ENCODE peak calls at places on chromosomes 5 and 9, in five cellular contexts. W is GM06990, Y is mesothelial cell of epicardium, L is hepatocyte, U is H9. G is an unnamed sample.

GRCh38 chr9:121731090-121731489 is 79.7 kb downstream of the DAB2IP start:
- DNase-seq in W (no peak), Y (no peak), L (no peak), U (no peak), G (no peak)

GRCh38 chr5:60262576-60263295 is 369.2 kb upstream of the PDE4D start:
- DNase-seq in W (no peak), Y (no peak), L (no peak), U (no peak), G (no peak)

GRCh38 chr9:37364751-37365360 is 57.6 kb upstream of the GRHPR start:
- DNase-seq in W (no peak), Y (no peak), L (no peak), U (peak; percentile 55), G (no peak)

GRCh38 chr5:181187500-181188213 is 17.3 kb downstream of the TRIM7 start:
- DNase-seq in W (peak; percentile 83), Y (peak; percentile 61), L (peak; percentile 89), U (peak; percentile 87), G (peak; percentile 83)

GRCh38 chr5:16736158-16736994 is 119.6 kb upstream of the RETREG1 start:
- DNase-seq in W (no peak), Y (no peak), L (peak; percentile 72), U (peak; percentile 66), G (peak; percentile 75)

GRCh38 chr5:74587300-74587699 is 53.2 kb downstream of the ENC1 start:
- DNase-seq in W (no peak), Y (no peak), L (no peak), U (no peak), G (no peak)

GRCh38 chr5:16593630-16594029 is 23.2 kb downstream of the RETREG1 start:
- DNase-seq in W (no peak), Y (no peak), L (no peak), U (no peak), G (no peak)

GRCh38 chr5:138637256-138637655 is 62.1 kb upstream of the HSPA9 start:
- DNase-seq in W (no peak), Y (no peak), L (no peak), U (no peak), G (no peak)

GRCh38 chr9:7103382-7104170 is 345.8 kb downstream of the KDM4C start:
- DNase-seq in W (no peak), Y (no peak), L (no peak), U (no peak), G (peak; percentile 44)

GRCh38 chr9:35666045-35666444 is 1.1 kb upstream of the ARHGEF39 start:
- DNase-seq in W (no peak), Y (no peak), L (no peak), U (no peak), G (no peak)

GRCh38 chr5:68375540-68375939 is 160.0 kb downstream of the PIK3R1 start:
- DNase-seq in W (no peak), Y (no peak), L (no peak), U (no peak), G (no peak)

GRCh38 chr9:35827486-35827885 is 1.0 kb downstream of the FAM221B start:
- DNase-seq in W (no peak), Y (no peak), L (no peak), U (no peak), G (peak; percentile 40)

GRCh38 chr9:126563556-126563955 is 50.2 kb upstream of the LMX1B start:
- DNase-seq in W (no peak), Y (no peak), L (no peak), U (no peak), G (no peak)

GRCh38 chr9:111037744-111038335 is 430 bp downstream of the LPAR1 start:
- DNase-seq in W (peak; percentile 83), Y (peak; percentile 47), L (peak; percentile 88), U (peak; percentile 62), G (peak; percentile 35)

GRCh38 chr5:172782169-172783039 is 11.4 kb upstream of the DUSP1 start:
- DNase-seq in W (no peak), Y (no peak), L (no peak), U (no peak), G (peak; percentile 58)

GRCh38 chr5:8829322-8830029 is 716.4 kb downstream of the SEMA5A start:
- DNase-seq in W (no peak), Y (no peak), L (peak; percentile 79), U (no peak), G (peak; percentile 98)

GRCh38 chr5:3282841-3283240 is 312.8 kb upstream of the IRX1 start:
- DNase-seq in W (no peak), Y (no peak), L (no peak), U (no peak), G (no peak)

GRCh38 chr5:139862803-139863202 is 67.2 kb downstream of the PSD2 start:
- DNase-seq in W (no peak), Y (no peak), L (no peak), U (no peak), G (no peak)
- TF ChIP-seq CTCF in W (peak; percentile 27), Y (no peak), L (no peak), U (peak; percentile 50), G (no peak)

DNA sequence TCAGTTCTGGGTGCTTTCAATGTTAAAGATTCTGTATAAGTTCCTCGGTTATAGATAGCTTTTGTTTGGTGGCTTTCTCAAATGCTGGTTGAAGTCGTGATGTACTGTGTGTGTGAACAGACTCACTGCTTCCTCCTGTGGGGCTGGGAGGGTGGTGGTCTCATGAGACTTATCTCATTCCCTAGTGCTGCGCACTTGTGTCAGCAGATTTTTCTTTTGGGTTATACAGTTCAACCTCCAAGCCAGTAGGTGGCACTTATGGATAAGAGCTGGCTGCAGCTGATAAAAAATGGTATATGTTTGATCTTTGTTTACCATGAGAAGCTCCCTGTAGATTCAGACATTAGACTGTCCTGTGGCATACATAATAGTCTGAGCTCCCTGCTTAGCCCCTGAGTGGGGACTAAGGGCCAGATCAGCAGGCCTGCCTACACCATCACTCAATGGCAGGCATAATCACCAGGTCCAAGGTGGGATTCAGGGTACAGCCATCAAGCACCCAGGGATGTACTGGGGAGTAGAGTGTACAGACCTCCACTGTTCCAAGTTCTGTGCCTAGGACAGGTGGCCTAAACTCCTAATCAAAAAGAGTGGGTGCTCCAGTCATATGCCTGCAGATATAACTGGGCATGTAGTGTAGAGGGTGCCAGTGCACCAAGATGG is 174.2 kb downstream of the OXCT1 start:
- DNase-seq in W (no peak), Y (no peak), L (peak; percentile 8), U (peak; percentile 40), G (no peak)
- TF ChIP-seq CTCF in W (peak; percentile 58), Y (peak; percentile 37), L (peak; percentile 32), U (peak; percentile 51), G (peak; percentile 39)

GRCh38 chr5:82174919-82175219 is 103.3 kb downstream of the RPS23 start:
- DNase-seq in W (no peak), Y (no peak), L (no peak), U (no peak), G (no peak)
- TF ChIP-seq CTCF in W (no peak), Y (peak; percentile 10), L (no peak), U (peak; percentile 12), G (no peak)

DNA sequence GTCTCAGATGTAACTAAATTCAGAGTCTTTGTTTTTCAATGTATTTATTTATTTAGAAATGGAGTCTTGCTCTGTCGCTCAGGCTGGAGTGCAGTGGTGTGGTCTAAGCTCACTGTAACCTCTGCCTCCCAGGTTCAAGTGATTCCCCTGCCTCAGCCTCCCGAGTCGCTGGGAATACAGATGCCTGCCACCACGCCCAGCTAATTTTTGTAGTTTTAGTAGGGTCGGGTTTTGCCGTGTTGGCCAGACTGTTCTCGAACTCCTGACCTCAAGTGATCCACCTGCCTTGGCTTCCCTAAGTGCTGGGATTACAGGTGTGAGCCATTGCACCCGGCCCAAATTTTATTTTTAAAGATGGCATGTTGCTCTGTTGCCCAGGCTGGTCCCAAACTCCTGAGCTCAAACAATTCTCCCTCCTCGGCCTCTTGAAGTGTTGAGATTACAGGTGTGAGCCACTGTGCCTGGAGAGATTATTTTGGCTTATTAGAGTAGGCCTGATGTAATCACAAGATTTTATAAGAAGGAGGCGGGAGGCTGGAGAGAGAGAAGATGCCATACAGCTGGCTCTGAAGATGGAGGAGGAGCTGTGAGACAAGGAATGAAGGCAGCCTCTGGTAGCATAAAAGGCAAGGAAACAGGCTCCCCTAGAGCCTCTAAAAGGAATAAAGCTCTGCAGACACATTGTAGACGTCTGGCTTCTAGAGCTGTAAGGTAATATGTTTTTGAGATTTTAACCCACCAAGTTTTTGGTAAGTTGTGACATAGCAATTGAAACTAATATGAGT is 12.9 kb upstream of the KLF9 start:
- DNase-seq in W (no peak), Y (no peak), L (peak; percentile 46), U (no peak), G (no peak)
- TF ChIP-seq CTCF in W (no peak), Y (no peak), L (no peak), U (no peak), G (peak; percentile 6)

DNA sequence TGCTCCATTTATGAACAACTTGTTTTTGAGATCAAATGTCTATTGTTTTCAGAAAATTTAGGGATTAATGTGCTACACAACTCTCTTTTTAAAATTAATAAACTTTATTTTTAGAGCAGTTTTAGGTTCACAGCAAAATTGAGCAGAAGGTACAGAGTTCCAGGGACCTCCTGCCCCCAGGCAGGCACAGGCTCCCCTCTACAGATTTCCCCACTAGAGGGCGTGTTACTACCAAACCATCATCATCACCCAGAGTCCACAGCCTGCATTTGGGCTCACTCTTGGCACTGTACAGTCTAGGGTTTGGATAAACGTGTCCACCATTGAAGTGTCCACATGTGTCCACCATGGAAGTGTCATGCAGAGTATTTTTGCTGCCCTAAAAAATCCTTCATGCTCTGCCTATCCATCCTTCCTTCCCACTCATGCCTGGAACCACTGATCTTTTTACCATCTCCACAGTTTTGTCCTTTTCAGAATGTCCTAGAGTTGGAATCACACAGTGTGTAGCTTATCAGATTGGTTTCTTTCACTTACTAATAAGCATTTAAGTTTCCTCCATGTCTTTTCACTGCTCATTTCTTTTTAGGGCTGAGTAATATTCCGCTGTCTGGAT is 61.7 kb downstream of the MRPL36 start:
- DNase-seq in W (no peak), Y (no peak), L (no peak), U (peak; percentile 39), G (peak; percentile 5)
- TF ChIP-seq CTCF in W (peak; percentile 73), Y (peak; percentile 47), L (peak; percentile 40), U (peak; percentile 89), G (peak; percentile 57)

GRCh38 chr5:78295035-78295961 is 800 bp upstream of the AP3B1 start:
- DNase-seq in W (peak; percentile 63), Y (no peak), L (peak; percentile 70), U (peak; percentile 76), G (no peak)
- TF ChIP-seq CTCF in W (peak; percentile 54), Y (peak; percentile 60), L (peak; percentile 37), U (peak; percentile 72), G (peak; percentile 40)

GRCh38 chr9:93076792-93077128 is 18.3 kb downstream of the SUSD3 start:
- DNase-seq in W (no peak), Y (no peak), L (no peak), U (no peak), G (no peak)
- TF ChIP-seq CTCF in W (no peak), Y (no peak), L (no peak), U (no peak), G (no peak)

G was measured in astrocyte of the spinal cord.